ENCODE peak calls at places on chromosomes 5 and 9, in five cellular contexts. One of them, this sample, is unnamed. For H3K36me3 and H3K4me1, the result is how much of the 10 kb centered on the place peaks cover.

GRCh38 chr5:143898381-143898780 is 86.4 kb downstream of the HMHB1 start:
- DNase-seq in HCT116: no peak
- DNase-seq in RWPE2: no peak
- DNase-seq in kidney: no peak
- DNase-seq in cardiac muscle cell: no peak
- DNase-seq in this sample: no peak

GRCh38 chr9:83457005-83457404 is 81.2 kb downstream of the FRMD3 start:
- DNase-seq in RWPE2: no peak
- DNase-seq in cardiac muscle cell: no peak
- DNase-seq in kidney: no peak
- DNase-seq in HCT116: no peak
- DNase-seq in this sample: no peak

GRCh38 chr9:87910821-87911220 is 6.9 kb upstream of the SPATA31C1 start:
- DNase-seq in RWPE2: no peak
- DNase-seq in HCT116: no peak
- DNase-seq in cardiac muscle cell: no peak
- DNase-seq in kidney: no peak
- DNase-seq in this sample: no peak

GRCh38 chr5:158165647-158166046 is 306.7 kb upstream of the CLINT1 start:
- DNase-seq in HCT116: no peak
- DNase-seq in cardiac muscle cell: no peak
- DNase-seq in kidney: no peak
- DNase-seq in RWPE2: no peak
- DNase-seq in this sample: no peak

GRCh38 chr9:127130661-127131538 is 8.5 kb upstream of the ANGPTL2 start:
- DNase-seq in kidney: no peak
- DNase-seq in HCT116: no peak
- DNase-seq in cardiac muscle cell: peak
- DNase-seq in RWPE2: no peak
- DNase-seq in this sample: peak

GRCh38 chr5:132389051-132389331 is 19.5 kb downstream of the SLC22A5 start:
- DNase-seq in HCT116: no peak
- DNase-seq in RWPE2: no peak
- DNase-seq in cardiac muscle cell: no peak
- DNase-seq in kidney: no peak
- DNase-seq in this sample: no peak

GRCh38 chr5:40066616-40067015 is 613.1 kb upstream of the PTGER4 start:
- DNase-seq in HCT116: no peak
- DNase-seq in kidney: peak
- DNase-seq in RWPE2: no peak
- DNase-seq in cardiac muscle cell: no peak
- DNase-seq in this sample: no peak

GRCh38 chr9:5947912-5948311 is 57.2 kb downstream of the MLANA start:
- DNase-seq in cardiac muscle cell: peak
- DNase-seq in kidney: no peak
- DNase-seq in HCT116: no peak
- DNase-seq in RWPE2: no peak
- DNase-seq in this sample: no peak

GRCh38 chr5:173745123-173745522 is 128.7 kb upstream of the BOD1 start:
- DNase-seq in RWPE2: no peak
- DNase-seq in HCT116: no peak
- DNase-seq in kidney: no peak
- DNase-seq in cardiac muscle cell: no peak
- DNase-seq in this sample: no peak

GRCh38 chr5:173747876-173748275 is 131.4 kb upstream of the BOD1 start:
- DNase-seq in cardiac muscle cell: no peak
- DNase-seq in RWPE2: no peak
- DNase-seq in kidney: no peak
- DNase-seq in HCT116: no peak
- DNase-seq in this sample: no peak

GRCh38 chr5:173745561-173745960 is 129.1 kb upstream of the BOD1 start:
- DNase-seq in kidney: no peak
- DNase-seq in RWPE2: no peak
- DNase-seq in HCT116: no peak
- DNase-seq in cardiac muscle cell: no peak
- DNase-seq in this sample: no peak

GRCh38 chr5:173744527-173744926 is 128.1 kb upstream of the BOD1 start:
- DNase-seq in kidney: no peak
- DNase-seq in HCT116: no peak
- DNase-seq in cardiac muscle cell: no peak
- DNase-seq in RWPE2: no peak
- DNase-seq in this sample: no peak

GRCh38 chr5:173746050-173746449 is 129.6 kb upstream of the BOD1 start:
- DNase-seq in HCT116: no peak
- DNase-seq in cardiac muscle cell: no peak
- DNase-seq in kidney: no peak
- DNase-seq in RWPE2: no peak
- DNase-seq in this sample: no peak
- H3K4me3 ChIP-seq in HCT116: no peak
- H3K4me3 ChIP-seq in cardiac muscle cell: no peak
- H3K4me3 ChIP-seq in kidney: no peak
- H3K4me3 ChIP-seq in RWPE2: no peak
- H3K4me3 ChIP-seq in this sample: no peak

DNA sequence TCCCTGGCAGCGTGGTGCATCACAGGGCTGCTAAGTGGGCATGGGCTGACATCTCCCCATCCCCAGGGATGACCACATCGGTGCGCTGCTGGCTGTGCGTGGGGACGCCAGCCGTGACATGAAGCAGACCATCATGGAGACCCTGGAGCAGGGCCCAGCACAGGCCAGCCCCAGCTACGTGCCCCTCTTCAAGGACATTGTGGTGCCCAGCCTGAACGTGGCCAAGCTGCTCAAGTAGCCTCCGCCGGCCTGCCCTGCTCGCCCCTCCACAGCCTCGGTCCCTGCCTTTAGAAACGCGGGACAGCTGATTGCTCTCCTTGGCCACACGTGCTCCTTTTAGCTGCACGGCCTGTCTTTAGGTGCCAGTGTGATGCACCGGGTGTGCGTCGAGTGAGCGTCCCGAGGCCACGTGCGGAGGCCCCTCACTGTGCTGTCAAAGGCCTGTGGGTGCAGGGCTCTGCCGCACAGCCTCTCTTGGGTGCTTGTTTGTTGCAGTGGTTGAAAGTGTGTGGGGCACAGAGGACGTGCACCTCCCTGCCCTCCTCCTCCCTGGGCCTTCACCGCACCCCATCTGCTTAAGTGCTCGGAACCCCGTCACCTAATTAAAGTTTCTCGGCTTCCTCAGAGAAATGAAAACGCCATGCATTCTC is 23.8 kb downstream of the EXOC3 start:
- DNase-seq in cardiac muscle cell: no peak
- DNase-seq in kidney: peak
- DNase-seq in RWPE2: no peak
- DNase-seq in HCT116: no peak
- DNase-seq in this sample: peak
- H3K36me3 ChIP-seq in cardiac muscle cell: under half
- H3K36me3 ChIP-seq in kidney: under half
- H3K36me3 ChIP-seq in RWPE2: under half
- H3K36me3 ChIP-seq in HCT116: under half
- H3K36me3 ChIP-seq in this sample: half or more

DNA sequence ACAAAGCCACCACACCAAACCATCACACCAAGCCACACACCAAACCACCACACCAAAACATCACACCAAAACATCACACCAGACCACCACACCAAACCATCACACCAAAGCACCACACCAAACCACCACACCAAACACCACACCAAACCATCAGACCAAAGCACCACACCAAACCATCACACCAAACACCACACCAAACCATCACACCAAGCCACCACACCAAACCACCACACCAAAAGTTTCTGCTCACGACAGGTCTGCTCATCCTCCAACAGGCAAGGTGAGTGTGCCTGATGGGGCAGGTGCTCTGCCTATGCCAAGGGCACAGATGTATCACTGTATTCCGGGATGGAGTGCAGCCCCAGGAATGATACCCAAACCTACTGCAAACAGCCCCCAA is 87.9 kb upstream of the FSTL4 start:
- DNase-seq in HCT116: no peak
- DNase-seq in RWPE2: no peak
- DNase-seq in kidney: no peak
- DNase-seq in cardiac muscle cell: no peak
- DNase-seq in this sample: peak
- H3K4me1 ChIP-seq in HCT116: under half
- H3K4me1 ChIP-seq in RWPE2: under half
- H3K4me1 ChIP-seq in kidney: under half
- H3K4me1 ChIP-seq in cardiac muscle cell: under half
- H3K4me1 ChIP-seq in this sample: under half

GRCh38 chr5:146873186-146873917 is 5.2 kb downstream of the PPP2R2B start:
- DNase-seq in HCT116: no peak
- DNase-seq in RWPE2: no peak
- DNase-seq in cardiac muscle cell: peak
- DNase-seq in kidney: no peak
- DNase-seq in this sample: no peak

GRCh38 chr5:146878471-146879172 is at the start of gene PPP2R2B:
- DNase-seq in RWPE2: peak
- DNase-seq in kidney: peak
- DNase-seq in cardiac muscle cell: peak
- DNase-seq in HCT116: no peak
- DNase-seq in this sample: peak

GRCh38 chr5:146877783-146878470 is 630 bp downstream of the PPP2R2B start:
- DNase-seq in kidney: peak
- DNase-seq in RWPE2: peak
- DNase-seq in cardiac muscle cell: peak
- DNase-seq in HCT116: no peak
- DNase-seq in this sample: no peak

GRCh38 chr5:146880985-146881384 is 2.4 kb upstream of the PPP2R2B start:
- DNase-seq in RWPE2: no peak
- DNase-seq in cardiac muscle cell: no peak
- DNase-seq in kidney: no peak
- DNase-seq in HCT116: no peak
- DNase-seq in this sample: no peak

DNA sequence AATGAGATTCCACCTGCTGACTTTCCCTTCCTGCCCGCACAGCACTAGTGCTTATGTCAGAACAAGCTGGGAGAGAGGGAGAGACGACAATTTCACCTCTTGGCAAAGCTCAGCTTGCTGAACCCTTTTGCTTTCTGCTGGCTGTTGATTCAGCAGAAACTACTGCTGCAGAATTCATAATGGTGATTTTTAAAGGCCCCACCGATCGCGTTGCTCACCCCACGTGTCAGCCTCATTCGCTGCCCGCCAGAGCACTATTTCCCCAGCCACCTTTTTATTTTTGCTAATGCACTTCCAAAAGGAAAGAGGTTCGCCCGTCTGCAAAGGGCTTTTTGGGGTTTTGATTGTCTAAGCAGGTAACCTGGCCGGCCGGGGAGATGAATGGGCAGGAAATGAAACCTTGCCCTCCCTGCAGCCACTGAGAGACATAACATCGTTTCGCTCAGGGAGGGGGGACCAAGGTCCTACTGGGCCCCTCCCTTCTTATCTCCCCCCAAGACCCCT is 1.3 kb downstream of the PPP2R2B start:
- DNase-seq in RWPE2: no peak
- DNase-seq in kidney: no peak
- DNase-seq in HCT116: no peak
- DNase-seq in cardiac muscle cell: no peak
- DNase-seq in this sample: no peak
- H3K4me3 ChIP-seq in RWPE2: peak
- H3K4me3 ChIP-seq in kidney: peak
- H3K4me3 ChIP-seq in HCT116: no peak
- H3K4me3 ChIP-seq in cardiac muscle cell: peak
- H3K4me3 ChIP-seq in this sample: peak

GRCh38 chr9:27179245-27179870 is 70.3 kb downstream of the TEK start:
- DNase-seq in RWPE2: no peak
- DNase-seq in kidney: no peak
- DNase-seq in cardiac muscle cell: no peak
- DNase-seq in HCT116: no peak
- DNase-seq in this sample: no peak
- H3K36me3 ChIP-seq in RWPE2: under half
- H3K36me3 ChIP-seq in kidney: under half
- H3K36me3 ChIP-seq in cardiac muscle cell: under half
- H3K36me3 ChIP-seq in HCT116: under half
- H3K36me3 ChIP-seq in this sample: under half